ENCODE peak calls at places on chromosomes 16 and 17, in nine cellular contexts. P is brain microvascular endothelial cell; G is heart left ventricle; Q is left ventricle myocardium inferior; U is stomach; I is mammary epithelial cell; M is right atrium auricular region; Z is CD8-positive, alpha-beta memory T cell; S is ovary. L is an unnamed sample.

GRCh38 chr17:72656114-72656763 is 436.2 kb downstream of the SLC39A11 start:
- DNase-seq in P (no peak), G (no peak), Q (no peak), U (no peak), I (no peak), M (no peak), Z (no peak), S (no peak), L (no peak)

GRCh38 chr17:3639981-3640596 is 3.5 kb downstream of the CTNS start:
- DNase-seq in P (peak), G (no peak), Q (no peak), U (peak), I (no peak), M (no peak), Z (no peak), S (no peak), L (no peak)

GRCh38 chr17:238964-239259 is 57.5 kb upstream of the DOC2B start:
- DNase-seq in P (no peak), G (peak), Q (peak), U (no peak), I (no peak), M (no peak), Z (no peak), S (no peak), L (no peak)

GRCh38 chr17:15264542-15264941 is 584 bp downstream of the PMP22 start:
- DNase-seq in P (no peak), G (peak), Q (peak), U (peak), I (no peak), M (no peak), Z (no peak), S (no peak), L (peak)

GRCh38 chr17:17941015-17941414 is 31.2 kb downstream of the TOM1L2 start:
- DNase-seq in P (no peak), G (no peak), Q (no peak), U (no peak), I (no peak), M (no peak), Z (no peak), S (no peak), L (no peak)

GRCh38 chr16:85566502-85567100 is 46.5 kb upstream of the GSE1 start:
- DNase-seq in P (no peak), G (no peak), Q (no peak), U (no peak), I (no peak), M (no peak), Z (no peak), S (no peak), L (no peak)

GRCh38 chr17:82399601-82400101 is 18.5 kb upstream of the HEXD start:
- DNase-seq in P (no peak), G (peak), Q (no peak), U (no peak), I (no peak), M (no peak), Z (no peak), S (no peak), L (no peak)

GRCh38 chr16:86289304-86289703 is 221.0 kb upstream of the FOXF1 start:
- DNase-seq in P (no peak), G (no peak), Q (no peak), U (no peak), I (no peak), M (no peak), Z (no peak), S (no peak), L (no peak)

GRCh38 chr17:79043191-79043930 is 19.4 kb downstream of the C1QTNF1 start:
- DNase-seq in P (no peak), G (no peak), Q (no peak), U (no peak), I (no peak), M (no peak), Z (no peak), S (peak), L (no peak)

DNA sequence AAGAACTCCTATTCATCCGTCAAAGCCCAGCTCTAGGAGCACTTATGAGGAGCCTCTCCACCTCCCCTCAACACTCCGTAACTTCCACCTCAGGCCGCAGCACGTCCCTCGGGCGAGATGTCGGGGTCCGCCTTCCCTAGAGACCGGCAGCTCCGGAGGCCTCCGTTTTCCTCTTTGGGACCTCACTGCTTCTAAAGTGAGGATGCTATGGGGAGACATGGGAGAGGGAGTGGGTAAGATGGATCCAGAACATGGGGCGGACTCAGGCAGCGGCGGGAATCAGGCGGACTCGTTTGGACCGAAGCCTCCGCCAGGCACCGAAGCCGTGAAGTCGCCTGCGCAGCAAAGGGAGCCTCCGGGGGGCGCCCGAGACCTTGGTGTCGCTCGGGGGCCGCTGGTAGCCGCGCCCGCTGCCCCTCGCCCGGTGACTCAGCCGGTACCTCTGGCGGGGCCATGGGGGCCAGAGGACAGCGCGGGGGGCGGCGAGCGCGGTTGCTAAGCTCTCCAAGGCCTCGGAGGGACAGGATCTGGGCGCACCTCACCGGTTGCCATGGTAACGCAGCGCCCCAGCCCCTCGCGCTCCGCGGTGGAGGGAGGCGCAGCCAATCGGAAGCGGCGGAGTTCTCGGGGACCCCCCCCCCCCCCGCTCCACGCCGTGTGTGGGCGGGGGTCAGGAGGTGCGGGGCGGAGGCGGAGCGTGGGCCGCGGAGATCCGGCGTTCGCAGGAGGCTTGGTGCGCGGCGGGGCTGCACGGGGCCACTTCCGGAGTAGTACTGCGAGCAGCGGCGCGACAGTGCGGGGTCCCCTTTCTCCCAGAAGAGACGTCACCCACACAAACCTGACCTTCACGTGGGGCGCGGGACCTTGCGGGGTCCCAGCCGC is 1.3 kb upstream of the HIC1 start:
- DNase-seq in P (no peak), G (peak), Q (peak), U (peak), I (peak), M (peak), Z (peak), S (peak), L (peak)
- H3K27ac ChIP-seq in P (peak), G (peak), Q (peak), U (peak), I (no peak), M (peak), Z (peak), S (peak), L (peak)

GRCh38 chr16:8403978-8404738 is 186.2 kb downstream of the TMEM114 start:
- DNase-seq in P (no peak), G (no peak), Q (no peak), U (no peak), I (no peak), M (no peak), Z (no peak), S (no peak), L (no peak)
- H3K27ac ChIP-seq in P (no peak), G (no peak), Q (no peak), U (no peak), I (no peak), M (no peak), Z (no peak), S (no peak), L (no peak)

DNA sequence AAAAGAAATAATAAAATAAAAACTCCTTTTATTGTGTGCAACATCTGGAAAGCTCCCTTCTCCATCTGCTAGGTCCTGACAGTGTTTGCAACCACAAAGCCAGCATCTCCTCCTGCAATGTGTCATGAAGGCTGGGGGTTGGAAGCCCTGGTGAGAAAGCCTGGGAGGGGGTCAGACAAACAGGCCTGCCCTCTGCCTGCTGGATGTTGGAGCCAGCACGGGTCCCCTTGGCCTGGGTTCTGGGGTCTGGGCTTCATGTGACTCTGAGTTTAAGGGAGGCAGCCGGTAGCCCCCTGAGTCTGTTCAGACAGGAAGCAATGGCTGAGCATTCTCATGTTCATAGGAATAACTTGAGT is 33.1 kb upstream of the AXIN2 start:
- DNase-seq in P (peak), G (no peak), Q (no peak), U (no peak), I (no peak), M (no peak), Z (no peak), S (no peak), L (no peak)
- H3K27ac ChIP-seq in P (no peak), G (no peak), Q (no peak), U (no peak), I (no peak), M (no peak), Z (no peak), S (peak), L (peak)

GRCh38 chr17:34246872-34247271 is 8.2 kb upstream of the CCL2 start:
- DNase-seq in P (no peak), G (no peak), Q (no peak), U (no peak), I (no peak), M (no peak), Z (no peak), S (no peak), L (no peak)
- H3K27ac ChIP-seq in P (no peak), G (no peak), Q (no peak), U (no peak), I (no peak), M (peak), Z (no peak), S (no peak), L (no peak)

DNA sequence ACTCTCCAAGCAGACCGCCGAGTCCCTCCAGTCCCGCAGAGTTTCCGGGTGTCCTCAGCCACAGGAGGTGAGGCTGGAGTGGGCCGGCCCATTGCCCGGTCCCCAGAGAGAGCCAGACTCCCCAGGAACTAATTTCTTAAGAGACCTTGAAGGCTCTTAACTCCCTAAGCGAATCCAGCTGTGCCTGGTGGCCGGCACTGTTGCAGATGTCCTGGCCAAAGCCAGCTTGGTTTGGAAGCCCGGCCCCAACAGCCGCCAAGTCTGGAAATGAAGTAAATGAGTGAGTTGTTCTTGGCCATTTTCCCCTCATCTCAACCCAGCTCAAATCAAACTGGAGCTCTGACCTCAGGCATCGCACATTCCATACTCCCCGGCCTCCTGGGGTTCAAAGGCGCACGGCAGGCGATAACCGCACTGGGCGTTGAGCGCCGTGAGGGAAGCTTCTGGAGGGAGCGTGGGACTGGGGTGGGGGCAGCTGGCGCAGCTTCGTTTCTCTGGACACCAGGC is 42.0 kb downstream of the CMIP start:
- DNase-seq in P (peak), G (peak), Q (peak), U (peak), I (no peak), M (peak), Z (no peak), S (peak), L (no peak)
- H3K27ac ChIP-seq in P (peak), G (no peak), Q (no peak), U (peak), I (no peak), M (no peak), Z (no peak), S (no peak), L (peak)

DNA sequence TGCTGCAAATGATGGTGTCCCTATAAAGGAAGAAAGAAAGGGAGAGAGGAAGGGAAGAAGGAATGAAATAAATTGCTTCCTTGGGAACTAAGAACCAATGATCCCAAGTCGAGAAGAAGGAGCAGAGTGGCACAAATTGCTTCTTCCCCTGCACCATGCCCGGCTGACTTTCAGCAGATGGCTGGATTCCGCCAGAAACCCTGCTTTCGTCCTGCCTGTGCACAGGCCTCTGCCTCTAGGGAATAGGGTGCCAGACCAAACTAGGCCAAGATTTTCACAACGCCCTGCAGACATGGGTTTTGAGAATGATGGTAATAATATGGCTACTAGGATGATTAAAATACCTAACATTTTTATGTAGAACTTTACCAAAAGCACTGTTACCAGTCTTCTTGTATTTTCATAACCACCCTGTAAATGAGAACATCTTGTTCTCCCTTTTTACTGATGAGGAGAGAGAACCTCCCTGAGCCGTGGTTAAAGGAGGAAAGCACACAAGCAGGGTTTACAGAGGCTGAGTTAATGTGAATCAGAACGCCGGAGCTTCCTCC is 122.1 kb upstream of the HSBP1 start:
- DNase-seq in P (no peak), G (no peak), Q (no peak), U (no peak), I (no peak), M (no peak), Z (no peak), S (no peak), L (no peak)
- H3K27ac ChIP-seq in P (no peak), G (no peak), Q (no peak), U (no peak), I (no peak), M (no peak), Z (no peak), S (no peak), L (no peak)

GRCh38 chr16:29943846-29944669 is 17.8 kb upstream of the TMEM219 start:
- DNase-seq in P (peak), G (no peak), Q (no peak), U (peak), I (peak), M (no peak), Z (no peak), S (peak), L (no peak)

GRCh38 chr16:29940656-29941055 is 14.6 kb upstream of the KCTD13 start:
- DNase-seq in P (no peak), G (no peak), Q (no peak), U (no peak), I (peak), M (no peak), Z (no peak), S (peak), L (no peak)
- H3K27ac ChIP-seq in P (no peak), G (no peak), Q (no peak), U (no peak), I (no peak), M (no peak), Z (no peak), S (no peak), L (no peak)

DNA sequence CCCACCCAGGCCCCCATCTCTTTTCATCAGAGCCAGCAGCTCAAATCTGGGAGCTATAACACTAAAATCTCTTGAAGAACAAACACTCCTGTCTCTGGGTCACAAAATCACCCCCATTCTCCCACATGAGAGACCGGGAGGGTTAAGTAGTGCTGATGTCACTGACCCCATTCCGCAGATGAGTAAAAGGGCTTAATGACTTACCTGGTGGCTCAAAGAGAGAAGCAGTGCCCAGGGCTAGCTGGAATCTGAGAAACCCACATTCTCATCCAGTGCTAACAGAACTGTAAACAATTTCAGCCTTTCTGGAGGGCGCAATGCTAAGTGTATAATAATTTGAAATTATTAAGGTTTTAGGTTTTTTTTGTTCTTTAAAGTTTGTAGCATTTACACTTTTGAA is 26.3 kb upstream of the LHX1 start:
- DNase-seq in P (no peak), G (no peak), Q (no peak), U (no peak), I (no peak), M (no peak), Z (no peak), S (no peak), L (no peak)
- H3K27ac ChIP-seq in P (no peak), G (no peak), Q (no peak), U (no peak), I (no peak), M (no peak), Z (no peak), S (no peak), L (no peak)

DNA sequence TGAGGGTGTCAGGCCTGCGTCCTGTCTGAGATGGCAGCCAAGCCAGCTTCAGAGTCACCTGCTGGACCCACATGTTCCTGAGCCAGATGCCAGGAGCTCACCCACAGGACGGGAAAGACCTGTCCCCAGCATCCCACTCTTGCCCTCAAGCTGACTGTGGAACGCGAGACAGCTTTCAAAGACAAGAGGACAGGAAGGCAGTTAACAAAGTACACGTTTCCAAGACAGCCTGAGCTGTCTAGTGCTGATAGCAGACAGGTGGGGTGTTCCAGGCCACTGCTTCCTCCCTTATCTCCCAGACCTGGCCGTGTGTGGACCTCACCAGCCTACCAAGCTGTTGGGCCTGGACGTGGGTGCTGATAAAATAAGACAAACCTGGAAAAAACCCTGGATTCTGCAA is 13.2 kb downstream of the CMTM3 start:
- DNase-seq in P (no peak), G (no peak), Q (no peak), U (no peak), I (no peak), M (no peak), Z (no peak), S (no peak), L (peak)
- H3K27ac ChIP-seq in P (peak), G (no peak), Q (no peak), U (peak), I (no peak), M (no peak), Z (no peak), S (no peak), L (no peak)

GRCh38 chr16:57764006-57764340 is 28.4 kb downstream of the KATNB1 start:
- DNase-seq in P (no peak), G (peak), Q (no peak), U (no peak), I (no peak), M (no peak), Z (no peak), S (no peak), L (no peak)
- H3K27ac ChIP-seq in P (no peak), G (peak), Q (no peak), U (no peak), I (no peak), M (no peak), Z (no peak), S (no peak), L (no peak)

L was measured in spleen.